ENCODE peak calls at places on chromosomes 4 and X, in six cellular contexts. T is HAP-1, P is hepatocyte, F is tibial nerve, X is upper lobe of right lung, S is MG63. I is an unnamed sample. For H3K27me3, the result is how much of the 10 kb centered on the place peaks cover.

GRCh38 chr4:89625599-89626293 is 211.2 kb downstream of the SNCA start:
- DNase-seq in X (no peak), S (no peak), T (no peak), P (no peak), F (no peak), I (no peak)

GRCh38 chr4:94410678-94411206 is 41.0 kb upstream of the PDLIM5 start:
- DNase-seq in S (peak), P (peak), F (peak), X (no peak), T (no peak), I (no peak)

GRCh38 chrX:146907391-146908240 is 93.1 kb upstream of the CXorf51A start:
- DNase-seq in X (no peak), P (no peak), T (no peak), F (no peak), S (peak), I (peak)

GRCh38 chrX:124720532-124720931 is 374.2 kb downstream of the SH2D1A start:
- DNase-seq in X (no peak), F (no peak), S (no peak), T (no peak), P (no peak), I (no peak)

GRCh38 chr4:176236909-176237308 is 32.1 kb downstream of the ASB5 start:
- DNase-seq in S (no peak), P (peak), F (no peak), T (no peak), X (no peak), I (no peak)

GRCh38 chr4:107444-108429 is 16.6 kb upstream of the ZNF718 start:
- DNase-seq in F (no peak), S (no peak), X (no peak), T (no peak), P (peak), I (no peak)

GRCh38 chr4:128295255-128295654 is 7.6 kb upstream of the PGRMC2 start:
- DNase-seq in X (no peak), F (no peak), S (no peak), P (no peak), T (no peak), I (no peak)

GRCh38 chr4:137819964-137820383 is 287.7 kb upstream of the PCDH18 start:
- DNase-seq in X (no peak), F (no peak), P (peak), T (peak), S (no peak), I (peak)

GRCh38 chr4:4852591-4853362 is 6.7 kb upstream of the MSX1 start:
- DNase-seq in S (no peak), X (peak), F (no peak), P (peak), T (no peak), I (no peak)

GRCh38 chr4:5916229-5916628 is 23.3 kb upstream of the CRMP1 start:
- DNase-seq in F (no peak), T (no peak), P (no peak), X (no peak), S (no peak), I (no peak)

GRCh38 chr4:182826391-182826790 is 90.8 kb downstream of the DCTD start:
- DNase-seq in S (no peak), P (no peak), X (no peak), T (no peak), F (no peak), I (no peak)

GRCh38 chr4:11904991-11905760 is 476.5 kb upstream of the HS3ST1 start:
- DNase-seq in T (no peak), P (no peak), F (no peak), X (no peak), S (peak), I (no peak)

GRCh38 chr4:94363136-94363655 is 20.6 kb upstream of the HPGDS start:
- DNase-seq in S (no peak), P (no peak), F (no peak), X (no peak), T (no peak), I (peak)

GRCh38 chrX:154412468-154412867 is 1.1 kb downstream of the TAFAZZIN start:
- DNase-seq in F (no peak), P (peak), S (no peak), X (no peak), T (no peak), I (no peak)

GRCh38 chr4:13535708-13536361 is 8.5 kb downstream of the NKX3-2 start:
- DNase-seq in S (no peak), T (no peak), F (no peak), X (peak), P (no peak), I (no peak)

GRCh38 chr4:134624365-134624764 is 422.8 kb upstream of the PABPC4L start:
- DNase-seq in T (peak), F (no peak), X (no peak), S (no peak), P (no peak), I (no peak)

GRCh38 chr4:74412225-74412624 is 32.7 kb upstream of the AREG start:
- DNase-seq in T (no peak), F (no peak), P (no peak), X (no peak), S (no peak), I (no peak)

GRCh38 chr4:12319765-12320164 is 891.1 kb upstream of the HS3ST1 start:
- DNase-seq in X (no peak), S (peak), P (no peak), T (no peak), F (no peak), I (no peak)

GRCh38 chr4:14404730-14405129 is 597.6 kb upstream of the CPEB2 start:
- DNase-seq in P (no peak), T (no peak), X (no peak), S (no peak), F (no peak), I (no peak)

GRCh38 chrX:153526801-153527599 is 9.6 kb downstream of the ATP2B3 start:
- DNase-seq in S (no peak), P (no peak), T (no peak), F (no peak), X (no peak), I (no peak)

GRCh38 chrX:115898382-115899001 is 272.1 kb upstream of the AGTR2 start:
- DNase-seq in X (no peak), P (no peak), T (no peak), F (no peak), S (no peak), I (no peak)

GRCh38 chrX:133812382-133812781 is 173.0 kb downstream of the GPC3 start:
- DNase-seq in X (no peak), T (no peak), P (no peak), F (no peak), S (no peak), I (no peak)

GRCh38 chr4:158538176-158538575 is 16.5 kb downstream of the RXFP1 start:
- DNase-seq in T (no peak), P (no peak), F (no peak), X (no peak), S (peak), I (no peak)

GRCh38 chr4:26179316-26179760 is 141.5 kb upstream of the RBPJ start:
- DNase-seq in X (no peak), T (no peak), S (no peak), P (no peak), F (no peak), I (no peak)

GRCh38 chrX:74370482-74370881 is 50.8 kb upstream of the SLC16A2 start:
- DNase-seq in S (no peak), X (no peak), F (no peak), P (no peak), T (no peak), I (no peak)

GRCh38 chr4:25030283-25031076 is at the start of gene LGI2:
- DNase-seq in P (peak), T (peak), S (peak), F (peak), X (peak), I (no peak)

GRCh38 chrX:136656596-136656995 is 8.6 kb downstream of the CD40LG start:
- DNase-seq in X (no peak), P (no peak), F (no peak), T (peak), S (no peak), I (no peak)

GRCh38 chrX:130136497-130136896 is 26.2 kb upstream of the ELF4 start:
- DNase-seq in F (no peak), T (no peak), P (no peak), X (no peak), S (no peak), I (no peak)
- H3K4me3 ChIP-seq in F (no peak), T (no peak), P (no peak), X (no peak), S (no peak), I (no peak)

DNA sequence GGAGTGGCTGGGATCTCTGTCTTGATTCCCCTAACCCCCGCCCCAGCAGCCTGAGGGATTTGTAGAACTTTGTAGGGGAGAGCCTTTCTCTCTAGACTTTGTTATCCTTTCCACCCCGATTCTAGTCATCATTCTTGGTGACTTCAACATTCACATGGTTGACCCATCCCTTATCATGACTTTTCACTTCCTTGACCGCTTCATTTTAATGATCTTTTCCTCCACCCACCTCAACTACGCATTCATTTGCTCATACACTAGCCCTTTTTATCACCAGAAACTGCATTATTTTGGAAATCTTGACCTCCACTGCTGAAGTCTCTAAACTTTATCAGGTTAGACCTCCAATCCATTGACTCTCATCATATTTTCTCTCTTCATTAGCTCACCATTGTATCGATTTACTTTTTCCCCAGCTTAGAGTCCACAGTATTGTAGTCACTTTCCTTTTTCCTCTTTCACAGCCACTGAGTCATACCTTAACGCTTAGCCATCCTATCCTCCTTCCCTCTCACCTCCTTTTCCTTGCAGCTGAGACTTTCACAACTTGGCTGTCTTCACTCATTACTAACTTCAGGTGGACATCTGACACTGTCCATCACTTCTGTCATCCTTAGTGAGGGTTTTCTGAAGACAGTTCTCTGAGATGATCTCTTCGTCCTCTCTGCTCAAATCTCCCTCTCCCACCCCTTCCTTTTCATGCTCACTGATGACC is 70.3 kb upstream of the ESX1 start:
- DNase-seq in X (no peak), F (no peak), S (no peak), T (no peak), P (no peak), I (no peak)
- H3K27me3 ChIP-seq in X (under half), F (under half), S (under half), T (under half), P (under half), I (under half)

GRCh38 chr4:152643153-152644035 is 36.4 kb downstream of the TMEM154 start:
- DNase-seq in X (no peak), F (no peak), T (no peak), S (no peak), P (no peak), I (no peak)
- H3K4me3 ChIP-seq in X (no peak), F (no peak), T (no peak), S (no peak), P (no peak), I (no peak)

GRCh38 chrX:23223169-23223568 is 111.5 kb upstream of the PTCHD1 start:
- DNase-seq in X (no peak), P (no peak), T (no peak), S (no peak), F (no peak), I (no peak)
- H3K27me3 ChIP-seq in X (under half), P (under half), T (under half), S (under half), F (under half), I (under half)

I was measured in SJSA1.